ENCODE peak calls at places on chromosomes 16 and 17, in five cellular contexts. One of them, this sample, is unnamed.

GRCh38 chr16:71670537-71670936 is 44.6 kb downstream of the MARVELD3 start:
- DNase-seq in NCI-H1436 treated with DMSO at 0.1 percent for 48 hours: no peak
- DNase-seq in AML-193: no peak
- DNase-seq in hypothalamus: no peak
- DNase-seq in mucosa of gallbladder: no peak
- DNase-seq in this sample: no peak

GRCh38 chr17:61444831-61445230 is 7.4 kb upstream of the TBX4 start:
- DNase-seq in NCI-H1436 treated with DMSO at 0.1 percent for 48 hours: no peak
- DNase-seq in AML-193: no peak
- DNase-seq in hypothalamus: no peak
- DNase-seq in mucosa of gallbladder: no peak
- DNase-seq in this sample: no peak

GRCh38 chr17:70310251-70310672 is 140.9 kb downstream of the KCNJ2 start:
- DNase-seq in NCI-H1436 treated with DMSO at 0.1 percent for 48 hours: no peak
- DNase-seq in AML-193: no peak
- DNase-seq in hypothalamus: no peak
- DNase-seq in mucosa of gallbladder: no peak
- DNase-seq in this sample: no peak

GRCh38 chr17:15456972-15457722 is 10.3 kb downstream of the CDRT4 start:
- DNase-seq in NCI-H1436 treated with DMSO at 0.1 percent for 48 hours: no peak
- DNase-seq in AML-193: no peak
- DNase-seq in hypothalamus: no peak
- DNase-seq in mucosa of gallbladder: peak
- DNase-seq in this sample: peak

GRCh38 chr17:9576521-9577401 is at the start of gene CFAP52:
- DNase-seq in NCI-H1436 treated with DMSO at 0.1 percent for 48 hours: no peak
- DNase-seq in AML-193: peak
- DNase-seq in hypothalamus: peak
- DNase-seq in mucosa of gallbladder: peak
- DNase-seq in this sample: peak

GRCh38 chr16:20676268-20676828 is 21.1 kb downstream of the ACSM1 start:
- DNase-seq in NCI-H1436 treated with DMSO at 0.1 percent for 48 hours: no peak
- DNase-seq in AML-193: no peak
- DNase-seq in hypothalamus: no peak
- DNase-seq in mucosa of gallbladder: no peak
- DNase-seq in this sample: no peak

GRCh38 chr16:84726670-84727467 is 27.1 kb downstream of the USP10 start:
- DNase-seq in NCI-H1436 treated with DMSO at 0.1 percent for 48 hours: no peak
- DNase-seq in AML-193: peak
- DNase-seq in hypothalamus: no peak
- DNase-seq in mucosa of gallbladder: no peak
- DNase-seq in this sample: no peak

GRCh38 chr17:81256616-81257015 is 17.5 kb downstream of the NDUFAF8 start:
- DNase-seq in NCI-H1436 treated with DMSO at 0.1 percent for 48 hours: no peak
- DNase-seq in AML-193: no peak
- DNase-seq in hypothalamus: no peak
- DNase-seq in mucosa of gallbladder: no peak
- DNase-seq in this sample: peak

GRCh38 chr16:455453-455852 is 30.0 kb downstream of the RAB11FIP3 start:
- DNase-seq in NCI-H1436 treated with DMSO at 0.1 percent for 48 hours: no peak
- DNase-seq in AML-193: no peak
- DNase-seq in hypothalamus: no peak
- DNase-seq in mucosa of gallbladder: no peak
- DNase-seq in this sample: no peak

GRCh38 chr17:8122391-8122922 is 1.4 kb downstream of the HES7 start:
- DNase-seq in NCI-H1436 treated with DMSO at 0.1 percent for 48 hours: no peak
- DNase-seq in AML-193: no peak
- DNase-seq in hypothalamus: no peak
- DNase-seq in mucosa of gallbladder: no peak
- DNase-seq in this sample: peak

GRCh38 chr17:1574697-1575471 is 12.3 kb upstream of the PITPNA start:
- DNase-seq in NCI-H1436 treated with DMSO at 0.1 percent for 48 hours: no peak
- DNase-seq in AML-193: no peak
- DNase-seq in hypothalamus: no peak
- DNase-seq in mucosa of gallbladder: no peak
- DNase-seq in this sample: no peak

GRCh38 chr16:85253127-85253941 is 141.1 kb upstream of the CIBAR2 start:
- DNase-seq in NCI-H1436 treated with DMSO at 0.1 percent for 48 hours: no peak
- DNase-seq in AML-193: peak
- DNase-seq in hypothalamus: peak
- DNase-seq in mucosa of gallbladder: peak
- DNase-seq in this sample: peak

GRCh38 chr16:30526137-30526822 is at the start of gene ZNF768:
- DNase-seq in NCI-H1436 treated with DMSO at 0.1 percent for 48 hours: no peak
- DNase-seq in AML-193: no peak
- DNase-seq in hypothalamus: peak
- DNase-seq in mucosa of gallbladder: no peak
- DNase-seq in this sample: peak

GRCh38 chr16:53893731-53894435 is 189.9 kb downstream of the FTO start:
- DNase-seq in NCI-H1436 treated with DMSO at 0.1 percent for 48 hours: no peak
- DNase-seq in AML-193: no peak
- DNase-seq in hypothalamus: no peak
- DNase-seq in mucosa of gallbladder: no peak
- DNase-seq in this sample: peak

GRCh38 chr17:61486135-61487120 is 34.2 kb downstream of the TBX4 start:
- DNase-seq in NCI-H1436 treated with DMSO at 0.1 percent for 48 hours: no peak
- DNase-seq in AML-193: no peak
- DNase-seq in hypothalamus: no peak
- DNase-seq in mucosa of gallbladder: no peak
- DNase-seq in this sample: no peak

GRCh38 chr16:48434653-48435318 is 49.6 kb upstream of the SIAH1 start:
- DNase-seq in NCI-H1436 treated with DMSO at 0.1 percent for 48 hours: no peak
- DNase-seq in AML-193: peak
- DNase-seq in hypothalamus: no peak
- DNase-seq in mucosa of gallbladder: peak
- DNase-seq in this sample: peak

GRCh38 chr17:83010323-83011200 is 68.8 kb upstream of the METRNL start:
- DNase-seq in NCI-H1436 treated with DMSO at 0.1 percent for 48 hours: no peak
- DNase-seq in AML-193: no peak
- DNase-seq in hypothalamus: no peak
- DNase-seq in mucosa of gallbladder: no peak
- DNase-seq in this sample: no peak

GRCh38 chr16:58021661-58022551 is 3.6 kb upstream of the MMP15 start:
- DNase-seq in NCI-H1436 treated with DMSO at 0.1 percent for 48 hours: no peak
- DNase-seq in AML-193: no peak
- DNase-seq in hypothalamus: no peak
- DNase-seq in mucosa of gallbladder: no peak
- DNase-seq in this sample: peak

GRCh38 chr17:20073056-20073979 is 64.2 kb downstream of the SPECC1 start:
- DNase-seq in NCI-H1436 treated with DMSO at 0.1 percent for 48 hours: no peak
- DNase-seq in AML-193: peak
- DNase-seq in hypothalamus: no peak
- DNase-seq in mucosa of gallbladder: peak
- DNase-seq in this sample: no peak

This sample was measured in kidney tubule cell.